ENCODE peak calls at places on chromosomes 12 and 14, in six cellular contexts. X is NCI-H1092 treated with DMSO at 0.1 percent for 48 hours; M is activated T-helper 1 cell treated with anti-CD3 and anti-CD28 coated beads, Interleukin-2, amount 50 U/mL, for 16 hours; A is NCI-H510A treated with DMSO at 0.1 percent for 48 hours; K is body of pancreas; Y is NCI-H345. L is an unnamed sample.
A peak's percentile ranks its signal among the peaks of the same experiment; 100 is the strongest.

GRCh38 chr12:720231-720941 is 32.0 kb upstream of the WNK1 start:
- DNase-seq in X (no peak), A (no peak), Y (no peak), M (no peak), K (no peak), L (no peak)

GRCh38 chr14:92942136-92942535 is 19.2 kb downstream of the CHGA start:
- DNase-seq in A (no peak), M (no peak), K (no peak), Y (no peak), X (no peak), L (no peak)

GRCh38 chr12:105393586-105393985 is 63.1 kb downstream of the C12orf75 start:
- DNase-seq in Y (no peak), K (no peak), A (no peak), X (no peak), M (no peak), L (no peak)

GRCh38 chr12:24838531-24838950 is 110.4 kb downstream of the BCAT1 start:
- DNase-seq in X (no peak), A (no peak), Y (no peak), M (no peak), K (peak; percentile 63), L (peak; percentile 31)

GRCh38 chr14:54610051-54610977 is 43.4 kb downstream of the SAMD4A start:
- DNase-seq in X (no peak), M (no peak), K (no peak), A (no peak), Y (no peak), L (no peak)

GRCh38 chr14:93538411-93538810 is 107.7 kb downstream of the UNC79 start:
- DNase-seq in A (no peak), Y (no peak), K (no peak), M (no peak), X (no peak), L (no peak)

GRCh38 chr12:77384941-77385340 is 319.6 kb upstream of the E2F7 start:
- DNase-seq in A (no peak), X (no peak), K (no peak), Y (no peak), M (no peak), L (no peak)

GRCh38 chr14:69313176-69313575 is 53.2 kb downstream of the GALNT16 start:
- DNase-seq in Y (no peak), M (no peak), X (no peak), A (no peak), K (no peak), L (no peak)

GRCh38 chr14:76647699-76648298 is 113.5 kb upstream of the VASH1 start:
- DNase-seq in Y (peak; percentile 52), M (no peak), X (peak; percentile 59), A (peak; percentile 75), K (peak; percentile 46), L (peak; percentile 34)

GRCh38 chr14:100989924-100990323 is 86.4 kb upstream of the RTL1 start:
- DNase-seq in K (no peak), A (no peak), X (no peak), M (no peak), Y (no peak), L (no peak)